ENCODE peak calls at places on chromosomes 3 and 15, in four cellular contexts. N is CD4-positive, alpha-beta memory T cell; X is fibroblast of the aortic adventitia; C is activated naive CD4-positive, alpha-beta T cell treated with anti-CD3 and anti-CD28 coated beads, Interleukin-2, amount 50 U/mL, for 16 hours. K is an unnamed sample.

GRCh38 chr15:67520976-67521769 is at the start of gene C15orf61:
- DNase-seq in X (peak; percentile 68), N (peak; percentile 87), C (peak; percentile 85), K (peak; percentile 83)

GRCh38 chr3:25429960-25430941 is 2.2 kb downstream of the RARB start:
- DNase-seq in C (no peak), N (no peak), X (peak; percentile 53), K (peak; percentile 25)

GRCh38 chr3:102174312-102174712 is 260.5 kb upstream of the ZPLD1 start:
- DNase-seq in N (no peak), X (peak; percentile 71), C (no peak), K (peak; percentile 30)

GRCh38 chr15:56040081-56041035 is 46.9 kb upstream of the NEDD4 start:
- DNase-seq in N (peak; percentile 49), C (peak; percentile 38), X (peak; percentile 98), K (peak; percentile 91)

GRCh38 chr3:8607285-8608040 is 37.1 kb downstream of the SSUH2 start:
- DNase-seq in X (peak; percentile 93), C (no peak), N (no peak), K (peak; percentile 94)

GRCh38 chr3:11375333-11376076 is 103.3 kb downstream of the ATG7 start:
- DNase-seq in X (peak; percentile 79), N (no peak), C (no peak), K (no peak)

GRCh38 chr3:16227566-16227965 is 37.2 kb downstream of the DPH3 start:
- DNase-seq in X (no peak), C (no peak), N (no peak), K (no peak)

GRCh38 chr3:129184396-129184656 is 630 bp upstream of the CNBP start:
- DNase-seq in N (peak; percentile 44), C (peak; percentile 38), X (no peak), K (peak; percentile 50)

GRCh38 chr3:43246956-43247355 is 39.4 kb upstream of the SNRK start:
- DNase-seq in X (peak; percentile 11), C (no peak), N (no peak), K (peak; percentile 66)

GRCh38 chr3:153051427-153052095 is 110.5 kb upstream of the RAP2B start:
- DNase-seq in C (no peak), X (peak; percentile 88), N (no peak), K (peak; percentile 75)

GRCh38 chr15:56464893-56465520 is at the start of gene MNS1:
- DNase-seq in X (peak; percentile 95), N (peak; percentile 62), C (peak; percentile 55), K (peak; percentile 96)

GRCh38 chr3:30305021-30305420 is 301.4 kb upstream of the TGFBR2 start:
- DNase-seq in N (no peak), C (no peak), X (no peak), K (no peak)

GRCh38 chr3:138059261-138059660 is 49.3 kb downstream of the CLDN18 start:
- DNase-seq in C (no peak), N (no peak), X (peak; percentile 60), K (no peak)

GRCh38 chr3:30154853-30155252 is 451.5 kb upstream of the TGFBR2 start:
- DNase-seq in X (no peak), N (no peak), C (no peak), K (no peak)

GRCh38 chr3:58306662-58307286 is 454 bp downstream of the HTD2 start:
- DNase-seq in N (peak; percentile 62), X (no peak), C (peak; percentile 24), K (peak; percentile 19)

GRCh38 chr3:117656391-117656790 is 946.8 kb downstream of the TUSC7 start:
- DNase-seq in X (peak; percentile 20), C (no peak), N (no peak), K (no peak)

GRCh38 chr3:188673509-188674239 is 498.1 kb upstream of the TPRG1 start:
- DNase-seq in C (no peak), N (no peak), X (peak; percentile 87), K (peak; percentile 92)

GRCh38 chr3:106006001-106006400 is 137.2 kb upstream of the CBLB start:
- DNase-seq in X (peak; percentile 97), N (no peak), C (no peak), K (peak; percentile 97)

K was measured in cardiac fibroblast.